ENCODE peak calls at places on chromosomes 1 and 21, in eight cellular contexts. O is HCT116, C is brain microvascular endothelial cell, E is adrenal gland, V is stomach, B is fibroblast of lung, A is dorsolateral prefrontal cortex, Q is A549. D is an unnamed sample.

GRCh38 chr1:226946285-226946684 is 6.2 kb downstream of the COQ8A start:
- DNase-seq in A (no peak), B (no peak), O (no peak), C (no peak), V (no peak), E (peak), Q (no peak), D (no peak)

GRCh38 chr1:99645699-99646531 is at the start of gene PALMD:
- DNase-seq in A (no peak), O (no peak), V (peak), B (no peak), E (peak), C (no peak), Q (peak), D (peak)

GRCh38 chr21:45507523-45507875 is 34.7 kb downstream of the SLC19A1 start:
- DNase-seq in B (no peak), A (no peak), Q (no peak), E (no peak), O (no peak), V (no peak), C (no peak), D (no peak)

GRCh38 chr1:200409203-200409760 is 554 bp downstream of the ZNF281 start:
- DNase-seq in Q (no peak), A (no peak), E (peak), O (no peak), B (no peak), V (peak), C (peak), D (peak)

GRCh38 chr1:33763406-33763805 is 100.5 kb upstream of the HMGB4 start:
- DNase-seq in B (no peak), Q (no peak), O (no peak), V (no peak), C (peak), A (no peak), E (no peak), D (no peak)

GRCh38 chr1:25688390-25689119 is 72.0 kb downstream of the MAN1C1 start:
- DNase-seq in E (peak), O (no peak), A (no peak), V (no peak), Q (no peak), C (no peak), B (peak), D (no peak)

GRCh38 chr1:173429517-173430477 is 47.3 kb upstream of the PRDX6 start:
- DNase-seq in Q (peak), O (peak), V (peak), C (peak), B (peak), E (peak), A (peak), D (peak)

GRCh38 chr1:7506677-7507619 is 264.1 kb upstream of the VAMP3 start:
- DNase-seq in C (no peak), Q (no peak), O (no peak), B (no peak), V (no peak), A (no peak), E (no peak), D (no peak)

GRCh38 chr1:20483833-20484525 is 2.0 kb downstream of the CAMK2N1 start:
- DNase-seq in C (no peak), A (peak), B (peak), V (no peak), Q (no peak), O (no peak), E (no peak), D (peak)
- H3K4me3 ChIP-seq in C (peak), A (peak), B (peak), V (peak), Q (peak), O (peak), E (peak), D (peak)

GRCh38 chr1:77031101-77031662 is 163.9 kb downstream of the ST6GALNAC5 start:
- DNase-seq in V (no peak), E (no peak), Q (peak), C (peak), B (peak), O (no peak), A (no peak), D (no peak)
- TF ChIP-seq CTCF in V (no peak), E (no peak), Q (no peak), C (peak), B (no peak), O (peak), A (no peak), D (no peak)

DNA sequence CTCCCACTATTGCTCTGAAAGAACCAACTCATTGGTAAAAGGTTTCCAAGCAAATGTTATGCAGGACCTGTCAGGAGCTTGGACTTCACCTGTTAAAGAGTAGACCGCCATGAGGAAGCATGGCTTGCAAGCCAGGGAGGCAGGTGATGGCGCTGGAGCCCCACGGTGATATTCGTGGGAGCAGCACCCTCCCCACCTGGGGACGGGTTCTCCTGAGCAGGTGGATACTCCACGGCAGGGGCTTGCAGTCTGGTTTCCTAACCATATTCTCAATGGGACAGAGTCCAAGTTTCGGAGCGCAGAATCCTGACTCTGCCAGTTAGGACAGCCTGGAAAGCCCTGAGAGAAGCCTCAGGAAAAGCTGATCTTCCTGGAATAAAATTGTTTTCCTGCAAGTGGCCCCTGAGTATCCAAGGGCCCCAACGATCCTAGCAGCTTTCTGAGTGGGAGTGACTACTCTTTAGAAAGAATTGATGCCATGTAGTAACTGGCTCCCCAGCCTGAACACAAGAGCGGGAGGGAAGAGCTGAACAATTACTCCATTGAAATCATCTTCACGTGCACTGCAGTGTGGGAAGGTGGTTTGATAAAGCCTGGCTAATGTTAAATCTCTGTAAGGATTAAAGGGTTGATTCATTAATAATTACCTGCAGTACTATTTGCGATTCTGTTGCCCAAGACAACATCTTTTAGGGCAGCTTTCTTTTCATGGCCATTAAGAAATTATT is 146.3 kb upstream of the RAB4A start:
- DNase-seq in A (no peak), O (no peak), B (no peak), C (no peak), Q (no peak), E (no peak), V (peak), D (no peak)
- H3K27ac ChIP-seq in A (peak), O (no peak), B (no peak), C (no peak), Q (no peak), E (no peak), V (peak), D (no peak)

DNA sequence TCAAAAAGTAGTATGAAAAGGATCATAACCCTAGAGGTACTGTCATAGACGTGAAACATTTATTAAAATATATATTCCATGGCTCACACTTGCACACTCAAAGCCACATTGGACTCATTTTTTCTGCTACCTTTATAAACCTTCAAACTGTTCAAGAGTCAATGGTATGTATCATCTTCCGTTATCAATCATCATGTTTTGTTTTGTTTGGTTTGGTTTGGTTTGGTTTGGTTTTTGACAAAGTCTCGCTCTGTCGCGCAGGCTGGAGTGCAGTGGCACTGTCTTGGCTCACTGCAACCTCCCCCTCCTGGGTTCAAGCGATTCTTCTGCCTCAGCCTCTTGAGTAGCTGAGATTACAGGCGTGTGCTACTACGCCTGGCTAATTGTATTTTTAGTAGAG is 1.8 kb downstream of the IFNAR2 start:
- DNase-seq in O (no peak), Q (no peak), A (no peak), V (no peak), E (peak), C (no peak), B (no peak), D (no peak)
- H3K4me3 ChIP-seq in O (no peak), Q (peak), A (no peak), V (peak), E (peak), C (no peak), B (no peak), D (peak)